ENCODE peak calls at places on chromosomes 1 and 21, in seven cellular contexts. One of them, this sample, is unnamed.

GRCh38 chr1:151994956-151995355 is 1.3 kb upstream of the S100A10 start:
- DNase-seq in choroid plexus epithelial cell: peak
- DNase-seq in activated B cell treated with CpG ODN at 0.5 μM for 24 hours: no peak
- DNase-seq in OCI-LY7: no peak
- DNase-seq in brain microvascular endothelial cell: peak
- DNase-seq in neural crest cell: no peak
- DNase-seq in CD8-positive, alpha-beta T cell: no peak
- DNase-seq in this sample: no peak

GRCh38 chr1:224183591-224184312 is 712 bp downstream of the DEGS1 start:
- DNase-seq in brain microvascular endothelial cell: peak
- DNase-seq in OCI-LY7: peak
- DNase-seq in choroid plexus epithelial cell: peak
- DNase-seq in neural crest cell: peak
- DNase-seq in CD8-positive, alpha-beta T cell: peak
- DNase-seq in activated B cell treated with CpG ODN at 0.5 μM for 24 hours: peak
- DNase-seq in this sample: peak

GRCh38 chr1:15760520-15761211 is 2.1 kb downstream of the FBLIM1 start:
- DNase-seq in choroid plexus epithelial cell: peak
- DNase-seq in neural crest cell: no peak
- DNase-seq in activated B cell treated with CpG ODN at 0.5 μM for 24 hours: no peak
- DNase-seq in brain microvascular endothelial cell: peak
- DNase-seq in CD8-positive, alpha-beta T cell: no peak
- DNase-seq in OCI-LY7: no peak
- DNase-seq in this sample: no peak

GRCh38 chr1:206025283-206025820 is 1.7 kb upstream of the CTSE start:
- DNase-seq in choroid plexus epithelial cell: no peak
- DNase-seq in CD8-positive, alpha-beta T cell: no peak
- DNase-seq in brain microvascular endothelial cell: no peak
- DNase-seq in activated B cell treated with CpG ODN at 0.5 μM for 24 hours: no peak
- DNase-seq in OCI-LY7: no peak
- DNase-seq in neural crest cell: no peak
- DNase-seq in this sample: no peak

GRCh38 chr1:9883585-9884449 is 26.3 kb downstream of the CTNNBIP1 start:
- DNase-seq in OCI-LY7: no peak
- DNase-seq in brain microvascular endothelial cell: no peak
- DNase-seq in choroid plexus epithelial cell: no peak
- DNase-seq in activated B cell treated with CpG ODN at 0.5 μM for 24 hours: no peak
- DNase-seq in CD8-positive, alpha-beta T cell: no peak
- DNase-seq in neural crest cell: no peak
- DNase-seq in this sample: no peak

GRCh38 chr1:17696417-17697301 is 58.5 kb upstream of the ACTL8 start:
- DNase-seq in activated B cell treated with CpG ODN at 0.5 μM for 24 hours: no peak
- DNase-seq in OCI-LY7: no peak
- DNase-seq in choroid plexus epithelial cell: peak
- DNase-seq in CD8-positive, alpha-beta T cell: no peak
- DNase-seq in neural crest cell: no peak
- DNase-seq in brain microvascular endothelial cell: peak
- DNase-seq in this sample: no peak

GRCh38 chr1:236502972-236503639 is 20.7 kb upstream of the LGALS8 start:
- DNase-seq in OCI-LY7: no peak
- DNase-seq in brain microvascular endothelial cell: peak
- DNase-seq in choroid plexus epithelial cell: peak
- DNase-seq in CD8-positive, alpha-beta T cell: no peak
- DNase-seq in activated B cell treated with CpG ODN at 0.5 μM for 24 hours: no peak
- DNase-seq in neural crest cell: peak
- DNase-seq in this sample: no peak

GRCh38 chr1:106659490-106660244 is 396.8 kb upstream of the PRMT6 start:
- DNase-seq in OCI-LY7: no peak
- DNase-seq in CD8-positive, alpha-beta T cell: no peak
- DNase-seq in activated B cell treated with CpG ODN at 0.5 μM for 24 hours: no peak
- DNase-seq in brain microvascular endothelial cell: no peak
- DNase-seq in neural crest cell: no peak
- DNase-seq in choroid plexus epithelial cell: no peak
- DNase-seq in this sample: no peak

GRCh38 chr1:2229032-2229920 is 1.2 kb downstream of the SKI start:
- DNase-seq in choroid plexus epithelial cell: peak
- DNase-seq in activated B cell treated with CpG ODN at 0.5 μM for 24 hours: peak
- DNase-seq in brain microvascular endothelial cell: no peak
- DNase-seq in CD8-positive, alpha-beta T cell: peak
- DNase-seq in OCI-LY7: peak
- DNase-seq in neural crest cell: no peak
- DNase-seq in this sample: peak

GRCh38 chr1:42143875-42144274 is 9.3 kb upstream of the GUCA2B start:
- DNase-seq in brain microvascular endothelial cell: no peak
- DNase-seq in CD8-positive, alpha-beta T cell: no peak
- DNase-seq in OCI-LY7: no peak
- DNase-seq in activated B cell treated with CpG ODN at 0.5 μM for 24 hours: no peak
- DNase-seq in choroid plexus epithelial cell: no peak
- DNase-seq in neural crest cell: no peak
- DNase-seq in this sample: peak

GRCh38 chr1:905071-905749 is 18.5 kb upstream of the SAMD11 start:
- DNase-seq in activated B cell treated with CpG ODN at 0.5 μM for 24 hours: peak
- DNase-seq in OCI-LY7: peak
- DNase-seq in neural crest cell: no peak
- DNase-seq in choroid plexus epithelial cell: peak
- DNase-seq in brain microvascular endothelial cell: no peak
- DNase-seq in CD8-positive, alpha-beta T cell: peak
- DNase-seq in this sample: peak

GRCh38 chr21:36959020-36959835 is 7.2 kb downstream of the HLCS start:
- DNase-seq in neural crest cell: no peak
- DNase-seq in brain microvascular endothelial cell: no peak
- DNase-seq in CD8-positive, alpha-beta T cell: no peak
- DNase-seq in choroid plexus epithelial cell: no peak
- DNase-seq in activated B cell treated with CpG ODN at 0.5 μM for 24 hours: no peak
- DNase-seq in OCI-LY7: no peak
- DNase-seq in this sample: no peak

GRCh38 chr1:231702804-231703203 is 76.2 kb downstream of the DISC1 start:
- DNase-seq in CD8-positive, alpha-beta T cell: no peak
- DNase-seq in brain microvascular endothelial cell: peak
- DNase-seq in activated B cell treated with CpG ODN at 0.5 μM for 24 hours: no peak
- DNase-seq in neural crest cell: no peak
- DNase-seq in OCI-LY7: no peak
- DNase-seq in choroid plexus epithelial cell: peak
- DNase-seq in this sample: no peak

GRCh38 chr21:44067011-44067839 is 40.0 kb upstream of the PWP2 start:
- DNase-seq in choroid plexus epithelial cell: peak
- DNase-seq in OCI-LY7: no peak
- DNase-seq in CD8-positive, alpha-beta T cell: no peak
- DNase-seq in activated B cell treated with CpG ODN at 0.5 μM for 24 hours: no peak
- DNase-seq in neural crest cell: no peak
- DNase-seq in brain microvascular endothelial cell: no peak
- DNase-seq in this sample: no peak

GRCh38 chr1:193156117-193156825 is 30.1 kb downstream of the B3GALT2 start:
- DNase-seq in CD8-positive, alpha-beta T cell: no peak
- DNase-seq in neural crest cell: no peak
- DNase-seq in activated B cell treated with CpG ODN at 0.5 μM for 24 hours: no peak
- DNase-seq in OCI-LY7: no peak
- DNase-seq in choroid plexus epithelial cell: no peak
- DNase-seq in brain microvascular endothelial cell: no peak
- DNase-seq in this sample: no peak

GRCh38 chr1:160879056-160879455 is 5.9 kb downstream of the ITLN1 start:
- DNase-seq in activated B cell treated with CpG ODN at 0.5 μM for 24 hours: no peak
- DNase-seq in OCI-LY7: no peak
- DNase-seq in brain microvascular endothelial cell: no peak
- DNase-seq in CD8-positive, alpha-beta T cell: no peak
- DNase-seq in choroid plexus epithelial cell: no peak
- DNase-seq in neural crest cell: no peak
- DNase-seq in this sample: no peak

GRCh38 chr1:47198214-47198613 is 8.4 kb upstream of the PDZK1IP1 start:
- DNase-seq in neural crest cell: no peak
- DNase-seq in activated B cell treated with CpG ODN at 0.5 μM for 24 hours: no peak
- DNase-seq in CD8-positive, alpha-beta T cell: no peak
- DNase-seq in choroid plexus epithelial cell: no peak
- DNase-seq in brain microvascular endothelial cell: no peak
- DNase-seq in OCI-LY7: no peak
- DNase-seq in this sample: no peak

GRCh38 chr1:118210723-118211110 is 25.7 kb upstream of the SPAG17 start:
- DNase-seq in CD8-positive, alpha-beta T cell: no peak
- DNase-seq in OCI-LY7: no peak
- DNase-seq in activated B cell treated with CpG ODN at 0.5 μM for 24 hours: no peak
- DNase-seq in brain microvascular endothelial cell: no peak
- DNase-seq in choroid plexus epithelial cell: no peak
- DNase-seq in neural crest cell: no peak
- DNase-seq in this sample: no peak

GRCh38 chr1:189429610-189430009 is 1048.1 kb downstream of the BRINP3 start:
- DNase-seq in brain microvascular endothelial cell: no peak
- DNase-seq in choroid plexus epithelial cell: peak
- DNase-seq in CD8-positive, alpha-beta T cell: no peak
- DNase-seq in neural crest cell: no peak
- DNase-seq in OCI-LY7: peak
- DNase-seq in activated B cell treated with CpG ODN at 0.5 μM for 24 hours: no peak
- DNase-seq in this sample: no peak

GRCh38 chr1:39977202-39977601 is 22.3 kb downstream of the MFSD2A start:
- DNase-seq in choroid plexus epithelial cell: no peak
- DNase-seq in CD8-positive, alpha-beta T cell: no peak
- DNase-seq in OCI-LY7: no peak
- DNase-seq in activated B cell treated with CpG ODN at 0.5 μM for 24 hours: no peak
- DNase-seq in brain microvascular endothelial cell: peak
- DNase-seq in neural crest cell: no peak
- DNase-seq in this sample: no peak

GRCh38 chr21:38326899-38327298 is 70.1 kb downstream of the KCNJ15 start:
- DNase-seq in activated B cell treated with CpG ODN at 0.5 μM for 24 hours: no peak
- DNase-seq in CD8-positive, alpha-beta T cell: no peak
- DNase-seq in choroid plexus epithelial cell: no peak
- DNase-seq in OCI-LY7: no peak
- DNase-seq in brain microvascular endothelial cell: no peak
- DNase-seq in neural crest cell: no peak
- DNase-seq in this sample: peak

GRCh38 chr1:54949971-54950360 is 30.5 kb upstream of the TMEM61 start:
- DNase-seq in brain microvascular endothelial cell: no peak
- DNase-seq in choroid plexus epithelial cell: no peak
- DNase-seq in CD8-positive, alpha-beta T cell: no peak
- DNase-seq in OCI-LY7: no peak
- DNase-seq in neural crest cell: no peak
- DNase-seq in activated B cell treated with CpG ODN at 0.5 μM for 24 hours: no peak
- DNase-seq in this sample: no peak

GRCh38 chr1:19606817-19607706 is 37.0 kb upstream of the NBL1 start:
- DNase-seq in choroid plexus epithelial cell: no peak
- DNase-seq in OCI-LY7: no peak
- DNase-seq in brain microvascular endothelial cell: no peak
- DNase-seq in neural crest cell: no peak
- DNase-seq in CD8-positive, alpha-beta T cell: peak
- DNase-seq in activated B cell treated with CpG ODN at 0.5 μM for 24 hours: no peak
- DNase-seq in this sample: no peak

GRCh38 chr1:19547814-19548213 is 62.5 kb upstream of the CAPZB start:
- DNase-seq in choroid plexus epithelial cell: no peak
- DNase-seq in CD8-positive, alpha-beta T cell: no peak
- DNase-seq in activated B cell treated with CpG ODN at 0.5 μM for 24 hours: no peak
- DNase-seq in OCI-LY7: no peak
- DNase-seq in neural crest cell: no peak
- DNase-seq in brain microvascular endothelial cell: no peak
- DNase-seq in this sample: no peak

GRCh38 chr1:201505505-201505893 is 1.4 kb downstream of the CSRP1 start:
- DNase-seq in OCI-LY7: no peak
- DNase-seq in CD8-positive, alpha-beta T cell: no peak
- DNase-seq in activated B cell treated with CpG ODN at 0.5 μM for 24 hours: no peak
- DNase-seq in choroid plexus epithelial cell: peak
- DNase-seq in brain microvascular endothelial cell: peak
- DNase-seq in neural crest cell: no peak
- DNase-seq in this sample: no peak

DNA sequence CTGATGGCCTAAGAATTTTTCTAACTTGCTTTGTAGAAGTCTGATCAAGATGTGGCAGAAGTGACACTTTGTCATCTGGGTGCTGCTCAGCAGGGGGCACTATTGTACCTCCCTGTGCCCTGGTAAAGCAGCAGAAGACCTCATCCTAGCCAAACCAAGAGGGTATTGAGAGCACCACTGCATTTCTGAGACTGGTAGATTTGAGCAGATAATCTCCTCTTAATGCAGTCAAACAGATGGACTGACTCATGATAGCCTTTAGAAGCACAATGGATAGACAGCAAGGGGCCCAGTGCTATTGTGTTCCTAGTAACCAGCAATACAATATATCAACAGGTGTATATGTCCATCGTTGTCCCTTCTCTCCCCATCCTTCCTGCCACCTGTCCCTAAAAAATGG is 5.7 kb downstream of the TPM3 start:
- DNase-seq in activated B cell treated with CpG ODN at 0.5 μM for 24 hours: peak
- DNase-seq in OCI-LY7: peak
- DNase-seq in neural crest cell: peak
- DNase-seq in CD8-positive, alpha-beta T cell: peak
- DNase-seq in brain microvascular endothelial cell: peak
- DNase-seq in choroid plexus epithelial cell: peak
- DNase-seq in this sample: no peak
- TF ChIP-seq CTCF in activated B cell treated with CpG ODN at 0.5 μM for 24 hours: no peak
- TF ChIP-seq CTCF in OCI-LY7: peak
- TF ChIP-seq CTCF in neural crest cell: peak
- TF ChIP-seq CTCF in CD8-positive, alpha-beta T cell: peak
- TF ChIP-seq CTCF in brain microvascular endothelial cell: peak
- TF ChIP-seq CTCF in choroid plexus epithelial cell: peak
- TF ChIP-seq CTCF in this sample: peak

DNA sequence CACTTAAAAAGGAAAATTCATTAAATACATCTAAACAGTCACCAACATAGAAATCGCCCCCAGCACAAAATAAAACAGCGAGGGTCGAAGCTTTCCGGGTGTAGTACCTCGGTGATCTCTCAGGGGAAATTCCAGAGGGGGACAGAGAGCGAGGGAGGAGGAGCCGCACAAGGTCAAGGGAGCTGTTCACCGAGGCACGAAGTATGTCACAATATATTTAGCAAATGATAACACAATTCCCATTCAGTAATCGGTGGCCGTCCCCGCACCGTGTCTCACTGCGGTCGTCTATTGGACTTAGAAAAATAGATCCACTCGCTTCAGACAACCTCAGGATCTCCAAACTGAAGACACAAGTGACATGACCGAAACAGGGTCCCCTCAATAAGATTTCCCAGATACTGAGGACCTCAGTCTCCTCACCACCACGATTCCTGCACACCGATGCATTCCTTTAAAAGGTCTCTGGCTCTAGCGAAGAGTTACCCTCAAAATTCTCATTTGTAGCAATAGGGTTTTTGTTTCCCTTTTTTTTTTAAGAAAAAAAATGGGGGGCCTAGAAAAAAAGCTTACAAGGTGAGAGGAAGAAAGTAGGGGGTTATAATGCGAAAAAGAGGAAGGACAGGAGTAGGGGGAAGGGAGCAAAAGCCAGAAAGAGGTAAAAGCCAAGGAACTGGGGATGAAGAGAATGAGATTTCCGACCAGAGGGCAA is 1.1 kb downstream of the LPGAT1 start:
- DNase-seq in CD8-positive, alpha-beta T cell: no peak
- DNase-seq in brain microvascular endothelial cell: no peak
- DNase-seq in neural crest cell: peak
- DNase-seq in OCI-LY7: no peak
- DNase-seq in activated B cell treated with CpG ODN at 0.5 μM for 24 hours: no peak
- DNase-seq in choroid plexus epithelial cell: no peak
- DNase-seq in this sample: no peak
- TF ChIP-seq CTCF in CD8-positive, alpha-beta T cell: no peak
- TF ChIP-seq CTCF in brain microvascular endothelial cell: peak
- TF ChIP-seq CTCF in neural crest cell: peak
- TF ChIP-seq CTCF in OCI-LY7: no peak
- TF ChIP-seq CTCF in activated B cell treated with CpG ODN at 0.5 μM for 24 hours: no peak
- TF ChIP-seq CTCF in choroid plexus epithelial cell: no peak
- TF ChIP-seq CTCF in this sample: peak

GRCh38 chr1:88736633-88737248 is 52.7 kb downstream of the PKN2 start:
- DNase-seq in brain microvascular endothelial cell: peak
- DNase-seq in neural crest cell: no peak
- DNase-seq in activated B cell treated with CpG ODN at 0.5 μM for 24 hours: no peak
- DNase-seq in choroid plexus epithelial cell: peak
- DNase-seq in CD8-positive, alpha-beta T cell: no peak
- DNase-seq in OCI-LY7: peak
- DNase-seq in this sample: no peak
- TF ChIP-seq CTCF in brain microvascular endothelial cell: peak
- TF ChIP-seq CTCF in neural crest cell: peak
- TF ChIP-seq CTCF in activated B cell treated with CpG ODN at 0.5 μM for 24 hours: no peak
- TF ChIP-seq CTCF in choroid plexus epithelial cell: peak
- TF ChIP-seq CTCF in CD8-positive, alpha-beta T cell: no peak
- TF ChIP-seq CTCF in OCI-LY7: peak
- TF ChIP-seq CTCF in this sample: peak

GRCh38 chr1:173580081-173580480 is 22.8 kb downstream of the SLC9C2 start:
- DNase-seq in OCI-LY7: no peak
- DNase-seq in choroid plexus epithelial cell: no peak
- DNase-seq in activated B cell treated with CpG ODN at 0.5 μM for 24 hours: no peak
- DNase-seq in CD8-positive, alpha-beta T cell: no peak
- DNase-seq in neural crest cell: no peak
- DNase-seq in brain microvascular endothelial cell: no peak
- DNase-seq in this sample: no peak
- TF ChIP-seq CTCF in OCI-LY7: no peak
- TF ChIP-seq CTCF in choroid plexus epithelial cell: no peak
- TF ChIP-seq CTCF in activated B cell treated with CpG ODN at 0.5 μM for 24 hours: no peak
- TF ChIP-seq CTCF in CD8-positive, alpha-beta T cell: no peak
- TF ChIP-seq CTCF in neural crest cell: no peak
- TF ChIP-seq CTCF in brain microvascular endothelial cell: no peak
- TF ChIP-seq CTCF in this sample: no peak

This sample was measured in osteocyte.